ENCODE peak calls at places on chromosomes 4 and X, in ten cellular contexts. One of them, this sample, is unnamed.
A peak's percentile ranks its signal among the peaks of the same experiment; 100 is the strongest.

GRCh38 chr4:159498371-159499115 is 395.7 kb downstream of the RAPGEF2 start:
- DNase-seq in IMR-90: no peak
- DNase-seq in prostate gland: no peak
- DNase-seq in NCI-H1694: peak; percentile 89
- DNase-seq in stomach: no peak
- DNase-seq in activated gamma-delta T cell treated with Interleukin-2 at 50 U/mL for 16 hours: no peak
- DNase-seq in Peyer's patch: no peak
- DNase-seq in activated T-cell treated with anti-CD3 and anti-CD28 coated beads for 1 hour: no peak
- DNase-seq in posterior cingulate gyrus: no peak
- DNase-seq in HS-5: no peak
- DNase-seq in this sample: no peak

GRCh38 chrX:151153086-151153485 is 23.3 kb upstream of the GPR50 start:
- DNase-seq in IMR-90: peak; percentile 28
- DNase-seq in stomach: no peak
- DNase-seq in HS-5: peak; percentile 28
- DNase-seq in NCI-H1694: no peak
- DNase-seq in activated T-cell treated with anti-CD3 and anti-CD28 coated beads for 1 hour: no peak
- DNase-seq in prostate gland: no peak
- DNase-seq in Peyer's patch: no peak
- DNase-seq in activated gamma-delta T cell treated with Interleukin-2 at 50 U/mL for 16 hours: no peak
- DNase-seq in posterior cingulate gyrus: no peak
- DNase-seq in this sample: no peak

GRCh38 chr4:141686146-141686775 is 49.9 kb downstream of the IL15 start:
- DNase-seq in activated gamma-delta T cell treated with Interleukin-2 at 50 U/mL for 16 hours: no peak
- DNase-seq in activated T-cell treated with anti-CD3 and anti-CD28 coated beads for 1 hour: no peak
- DNase-seq in posterior cingulate gyrus: no peak
- DNase-seq in IMR-90: peak; percentile 52
- DNase-seq in Peyer's patch: no peak
- DNase-seq in HS-5: peak; percentile 54
- DNase-seq in stomach: no peak
- DNase-seq in prostate gland: no peak
- DNase-seq in NCI-H1694: no peak
- DNase-seq in this sample: no peak

GRCh38 chrX:150508461-150509367 is 59.7 kb upstream of the MTM1 start:
- DNase-seq in HS-5: no peak
- DNase-seq in stomach: peak; percentile 65
- DNase-seq in activated T-cell treated with anti-CD3 and anti-CD28 coated beads for 1 hour: no peak
- DNase-seq in activated gamma-delta T cell treated with Interleukin-2 at 50 U/mL for 16 hours: no peak
- DNase-seq in prostate gland: peak; percentile 17
- DNase-seq in posterior cingulate gyrus: peak; percentile 67
- DNase-seq in IMR-90: peak; percentile 10
- DNase-seq in NCI-H1694: peak; percentile 44
- DNase-seq in Peyer's patch: no peak
- DNase-seq in this sample: no peak

GRCh38 chr4:174423257-174423944 is 98.9 kb downstream of the HPGD start:
- DNase-seq in activated T-cell treated with anti-CD3 and anti-CD28 coated beads for 1 hour: no peak
- DNase-seq in Peyer's patch: no peak
- DNase-seq in posterior cingulate gyrus: no peak
- DNase-seq in HS-5: peak; percentile 52
- DNase-seq in stomach: peak; percentile 54
- DNase-seq in IMR-90: peak; percentile 5
- DNase-seq in activated gamma-delta T cell treated with Interleukin-2 at 50 U/mL for 16 hours: no peak
- DNase-seq in prostate gland: peak; percentile 8
- DNase-seq in NCI-H1694: no peak
- DNase-seq in this sample: peak; percentile 41

GRCh38 chr4:67091668-67092067 is 453.6 kb downstream of the CENPC start:
- DNase-seq in HS-5: no peak
- DNase-seq in IMR-90: no peak
- DNase-seq in posterior cingulate gyrus: no peak
- DNase-seq in Peyer's patch: no peak
- DNase-seq in stomach: no peak
- DNase-seq in prostate gland: no peak
- DNase-seq in activated T-cell treated with anti-CD3 and anti-CD28 coated beads for 1 hour: no peak
- DNase-seq in NCI-H1694: no peak
- DNase-seq in activated gamma-delta T cell treated with Interleukin-2 at 50 U/mL for 16 hours: no peak
- DNase-seq in this sample: no peak

GRCh38 chr4:122279670-122280069 is 99.1 kb upstream of the ADAD1 start:
- DNase-seq in posterior cingulate gyrus: no peak
- DNase-seq in stomach: no peak
- DNase-seq in activated T-cell treated with anti-CD3 and anti-CD28 coated beads for 1 hour: no peak
- DNase-seq in HS-5: no peak
- DNase-seq in NCI-H1694: no peak
- DNase-seq in IMR-90: no peak
- DNase-seq in Peyer's patch: no peak
- DNase-seq in activated gamma-delta T cell treated with Interleukin-2 at 50 U/mL for 16 hours: no peak
- DNase-seq in prostate gland: no peak
- DNase-seq in this sample: no peak

GRCh38 chr4:169266081-169266480 is 4.7 kb downstream of the SH3RF1 start:
- DNase-seq in HS-5: no peak
- DNase-seq in posterior cingulate gyrus: no peak
- DNase-seq in IMR-90: no peak
- DNase-seq in Peyer's patch: no peak
- DNase-seq in prostate gland: no peak
- DNase-seq in NCI-H1694: no peak
- DNase-seq in activated T-cell treated with anti-CD3 and anti-CD28 coated beads for 1 hour: no peak
- DNase-seq in stomach: no peak
- DNase-seq in activated gamma-delta T cell treated with Interleukin-2 at 50 U/mL for 16 hours: no peak
- DNase-seq in this sample: no peak

GRCh38 chr4:158211288-158211687 is 1.0 kb downstream of the TMEM144 start:
- DNase-seq in HS-5: no peak
- DNase-seq in activated gamma-delta T cell treated with Interleukin-2 at 50 U/mL for 16 hours: no peak
- DNase-seq in activated T-cell treated with anti-CD3 and anti-CD28 coated beads for 1 hour: no peak
- DNase-seq in NCI-H1694: no peak
- DNase-seq in prostate gland: no peak
- DNase-seq in posterior cingulate gyrus: no peak
- DNase-seq in IMR-90: no peak
- DNase-seq in Peyer's patch: no peak
- DNase-seq in stomach: peak; percentile 28
- DNase-seq in this sample: no peak

GRCh38 chr4:89242864-89243740 is 64.5 kb downstream of the GPRIN3 start:
- DNase-seq in Peyer's patch: no peak
- DNase-seq in activated T-cell treated with anti-CD3 and anti-CD28 coated beads for 1 hour: no peak
- DNase-seq in prostate gland: no peak
- DNase-seq in NCI-H1694: no peak
- DNase-seq in stomach: no peak
- DNase-seq in IMR-90: no peak
- DNase-seq in activated gamma-delta T cell treated with Interleukin-2 at 50 U/mL for 16 hours: no peak
- DNase-seq in HS-5: no peak
- DNase-seq in posterior cingulate gyrus: no peak
- DNase-seq in this sample: no peak

GRCh38 chr4:79964715-79965345 is 108.2 kb downstream of the ANTXR2 start:
- DNase-seq in NCI-H1694: no peak
- DNase-seq in IMR-90: no peak
- DNase-seq in HS-5: no peak
- DNase-seq in prostate gland: no peak
- DNase-seq in stomach: no peak
- DNase-seq in activated T-cell treated with anti-CD3 and anti-CD28 coated beads for 1 hour: no peak
- DNase-seq in activated gamma-delta T cell treated with Interleukin-2 at 50 U/mL for 16 hours: no peak
- DNase-seq in Peyer's patch: no peak
- DNase-seq in posterior cingulate gyrus: peak; percentile 11
- DNase-seq in this sample: peak; percentile 54

GRCh38 chrX:11351375-11352295 is 58.4 kb downstream of the AMELX start:
- DNase-seq in activated gamma-delta T cell treated with Interleukin-2 at 50 U/mL for 16 hours: no peak
- DNase-seq in Peyer's patch: peak; percentile 17
- DNase-seq in IMR-90: peak; percentile 84
- DNase-seq in activated T-cell treated with anti-CD3 and anti-CD28 coated beads for 1 hour: no peak
- DNase-seq in prostate gland: peak; percentile 20
- DNase-seq in stomach: peak; percentile 40
- DNase-seq in posterior cingulate gyrus: no peak
- DNase-seq in HS-5: no peak
- DNase-seq in NCI-H1694: no peak
- DNase-seq in this sample: no peak

GRCh38 chr4:121790976-121791375 is 10.1 kb upstream of the EXOSC9 start:
- DNase-seq in NCI-H1694: no peak
- DNase-seq in activated gamma-delta T cell treated with Interleukin-2 at 50 U/mL for 16 hours: no peak
- DNase-seq in IMR-90: peak; percentile 40
- DNase-seq in stomach: no peak
- DNase-seq in activated T-cell treated with anti-CD3 and anti-CD28 coated beads for 1 hour: no peak
- DNase-seq in posterior cingulate gyrus: no peak
- DNase-seq in Peyer's patch: no peak
- DNase-seq in HS-5: no peak
- DNase-seq in prostate gland: no peak
- DNase-seq in this sample: no peak

GRCh38 chr4:140839888-140840790 is 84.0 kb upstream of the TBC1D9 start:
- DNase-seq in prostate gland: peak; percentile 27
- DNase-seq in posterior cingulate gyrus: no peak
- DNase-seq in stomach: no peak
- DNase-seq in HS-5: no peak
- DNase-seq in NCI-H1694: no peak
- DNase-seq in IMR-90: peak; percentile 5
- DNase-seq in activated T-cell treated with anti-CD3 and anti-CD28 coated beads for 1 hour: no peak
- DNase-seq in Peyer's patch: no peak
- DNase-seq in activated gamma-delta T cell treated with Interleukin-2 at 50 U/mL for 16 hours: no peak
- DNase-seq in this sample: no peak

GRCh38 chr4:77473509-77473908 is 132.1 kb upstream of the CXCL13 start:
- DNase-seq in HS-5: no peak
- DNase-seq in activated gamma-delta T cell treated with Interleukin-2 at 50 U/mL for 16 hours: no peak
- DNase-seq in NCI-H1694: no peak
- DNase-seq in IMR-90: peak; percentile 4
- DNase-seq in prostate gland: no peak
- DNase-seq in posterior cingulate gyrus: no peak
- DNase-seq in activated T-cell treated with anti-CD3 and anti-CD28 coated beads for 1 hour: no peak
- DNase-seq in stomach: no peak
- DNase-seq in Peyer's patch: no peak
- DNase-seq in this sample: no peak

GRCh38 chr4:182827166-182827565 is 90.0 kb downstream of the DCTD start:
- DNase-seq in activated T-cell treated with anti-CD3 and anti-CD28 coated beads for 1 hour: no peak
- DNase-seq in NCI-H1694: no peak
- DNase-seq in stomach: no peak
- DNase-seq in HS-5: no peak
- DNase-seq in IMR-90: no peak
- DNase-seq in posterior cingulate gyrus: no peak
- DNase-seq in activated gamma-delta T cell treated with Interleukin-2 at 50 U/mL for 16 hours: no peak
- DNase-seq in Peyer's patch: no peak
- DNase-seq in prostate gland: no peak
- DNase-seq in this sample: no peak

GRCh38 chr4:6914448-6914847 is 4.8 kb downstream of the TBC1D14 start:
- DNase-seq in posterior cingulate gyrus: no peak
- DNase-seq in prostate gland: no peak
- DNase-seq in stomach: no peak
- DNase-seq in NCI-H1694: no peak
- DNase-seq in IMR-90: no peak
- DNase-seq in activated gamma-delta T cell treated with Interleukin-2 at 50 U/mL for 16 hours: no peak
- DNase-seq in activated T-cell treated with anti-CD3 and anti-CD28 coated beads for 1 hour: no peak
- DNase-seq in Peyer's patch: no peak
- DNase-seq in HS-5: no peak
- DNase-seq in this sample: no peak

GRCh38 chrX:53685711-53686110 is 808 bp downstream of the HUWE1 start:
- DNase-seq in NCI-H1694: peak; percentile 34
- DNase-seq in posterior cingulate gyrus: no peak
- DNase-seq in stomach: no peak
- DNase-seq in Peyer's patch: no peak
- DNase-seq in activated T-cell treated with anti-CD3 and anti-CD28 coated beads for 1 hour: no peak
- DNase-seq in activated gamma-delta T cell treated with Interleukin-2 at 50 U/mL for 16 hours: no peak
- DNase-seq in prostate gland: no peak
- DNase-seq in HS-5: no peak
- DNase-seq in IMR-90: peak; percentile 1
- DNase-seq in this sample: no peak

GRCh38 chr4:88159137-88159725 is 792 bp upstream of the ABCG2 start:
- DNase-seq in activated gamma-delta T cell treated with Interleukin-2 at 50 U/mL for 16 hours: no peak
- DNase-seq in NCI-H1694: no peak
- DNase-seq in prostate gland: no peak
- DNase-seq in IMR-90: no peak
- DNase-seq in posterior cingulate gyrus: no peak
- DNase-seq in stomach: peak; percentile 36
- DNase-seq in activated T-cell treated with anti-CD3 and anti-CD28 coated beads for 1 hour: no peak
- DNase-seq in Peyer's patch: no peak
- DNase-seq in HS-5: no peak
- DNase-seq in this sample: no peak

GRCh38 chrX:153999359-154000037 is 20.2 kb downstream of the IRAK1 start:
- DNase-seq in NCI-H1694: no peak
- DNase-seq in prostate gland: no peak
- DNase-seq in Peyer's patch: no peak
- DNase-seq in HS-5: no peak
- DNase-seq in posterior cingulate gyrus: no peak
- DNase-seq in stomach: no peak
- DNase-seq in activated gamma-delta T cell treated with Interleukin-2 at 50 U/mL for 16 hours: no peak
- DNase-seq in activated T-cell treated with anti-CD3 and anti-CD28 coated beads for 1 hour: no peak
- DNase-seq in IMR-90: no peak
- DNase-seq in this sample: no peak

GRCh38 chr4:143307536-143307935 is 29.1 kb upstream of the GAB1 start:
- DNase-seq in activated T-cell treated with anti-CD3 and anti-CD28 coated beads for 1 hour: no peak
- DNase-seq in NCI-H1694: no peak
- DNase-seq in Peyer's patch: no peak
- DNase-seq in IMR-90: no peak
- DNase-seq in stomach: no peak
- DNase-seq in prostate gland: no peak
- DNase-seq in posterior cingulate gyrus: no peak
- DNase-seq in HS-5: no peak
- DNase-seq in activated gamma-delta T cell treated with Interleukin-2 at 50 U/mL for 16 hours: no peak
- DNase-seq in this sample: no peak

GRCh38 chrX:130082244-130083106 is 27.8 kb downstream of the ELF4 start:
- DNase-seq in HS-5: no peak
- DNase-seq in NCI-H1694: no peak
- DNase-seq in IMR-90: no peak
- DNase-seq in stomach: peak; percentile 37
- DNase-seq in prostate gland: no peak
- DNase-seq in Peyer's patch: peak; percentile 69
- DNase-seq in activated gamma-delta T cell treated with Interleukin-2 at 50 U/mL for 16 hours: peak; percentile 55
- DNase-seq in posterior cingulate gyrus: no peak
- DNase-seq in activated T-cell treated with anti-CD3 and anti-CD28 coated beads for 1 hour: peak; percentile 29
- DNase-seq in this sample: peak; percentile 79

GRCh38 chrX:39774804-39775112 is 323.0 kb downstream of the BCOR start:
- DNase-seq in HS-5: no peak
- DNase-seq in posterior cingulate gyrus: no peak
- DNase-seq in prostate gland: no peak
- DNase-seq in stomach: no peak
- DNase-seq in NCI-H1694: no peak
- DNase-seq in Peyer's patch: no peak
- DNase-seq in activated T-cell treated with anti-CD3 and anti-CD28 coated beads for 1 hour: no peak
- DNase-seq in IMR-90: no peak
- DNase-seq in activated gamma-delta T cell treated with Interleukin-2 at 50 U/mL for 16 hours: no peak
- DNase-seq in this sample: no peak

GRCh38 chr4:88697113-88697512 is 516 bp downstream of the NAP1L5 start:
- DNase-seq in activated T-cell treated with anti-CD3 and anti-CD28 coated beads for 1 hour: no peak
- DNase-seq in HS-5: no peak
- DNase-seq in activated gamma-delta T cell treated with Interleukin-2 at 50 U/mL for 16 hours: no peak
- DNase-seq in prostate gland: no peak
- DNase-seq in Peyer's patch: no peak
- DNase-seq in stomach: no peak
- DNase-seq in posterior cingulate gyrus: peak; percentile 19
- DNase-seq in IMR-90: peak; percentile 52
- DNase-seq in NCI-H1694: no peak
- DNase-seq in this sample: peak; percentile 65

GRCh38 chrX:124462931-124463330 is 116.6 kb downstream of the SH2D1A start:
- DNase-seq in prostate gland: no peak
- DNase-seq in IMR-90: no peak
- DNase-seq in HS-5: no peak
- DNase-seq in Peyer's patch: no peak
- DNase-seq in posterior cingulate gyrus: no peak
- DNase-seq in activated T-cell treated with anti-CD3 and anti-CD28 coated beads for 1 hour: no peak
- DNase-seq in activated gamma-delta T cell treated with Interleukin-2 at 50 U/mL for 16 hours: no peak
- DNase-seq in stomach: no peak
- DNase-seq in NCI-H1694: no peak
- DNase-seq in this sample: no peak

GRCh38 chr4:186536285-186536684 is 19.1 kb downstream of the MTNR1A start:
- DNase-seq in Peyer's patch: no peak
- DNase-seq in activated gamma-delta T cell treated with Interleukin-2 at 50 U/mL for 16 hours: no peak
- DNase-seq in IMR-90: no peak
- DNase-seq in NCI-H1694: no peak
- DNase-seq in activated T-cell treated with anti-CD3 and anti-CD28 coated beads for 1 hour: no peak
- DNase-seq in posterior cingulate gyrus: no peak
- DNase-seq in stomach: no peak
- DNase-seq in HS-5: no peak
- DNase-seq in prostate gland: no peak
- DNase-seq in this sample: no peak

GRCh38 chr4:37243722-37244582 is 591 bp upstream of the NWD2 start:
- DNase-seq in Peyer's patch: no peak
- DNase-seq in activated T-cell treated with anti-CD3 and anti-CD28 coated beads for 1 hour: no peak
- DNase-seq in prostate gland: no peak
- DNase-seq in IMR-90: no peak
- DNase-seq in posterior cingulate gyrus: peak; percentile 7
- DNase-seq in NCI-H1694: no peak
- DNase-seq in stomach: no peak
- DNase-seq in HS-5: no peak
- DNase-seq in activated gamma-delta T cell treated with Interleukin-2 at 50 U/mL for 16 hours: no peak
- DNase-seq in this sample: no peak

GRCh38 chrX:107025538-107025937 is 25.5 kb upstream of the MORC4 start:
- DNase-seq in HS-5: no peak
- DNase-seq in activated T-cell treated with anti-CD3 and anti-CD28 coated beads for 1 hour: no peak
- DNase-seq in posterior cingulate gyrus: no peak
- DNase-seq in IMR-90: peak; percentile 24
- DNase-seq in prostate gland: no peak
- DNase-seq in Peyer's patch: no peak
- DNase-seq in activated gamma-delta T cell treated with Interleukin-2 at 50 U/mL for 16 hours: no peak
- DNase-seq in stomach: no peak
- DNase-seq in NCI-H1694: peak; percentile 15
- DNase-seq in this sample: peak; percentile 4

This sample was measured in naive thymus-derived CD8-positive, alpha-beta T cell.